ENCODE peak calls at places on chromosomes 4 and X, in nine cellular contexts. One of them, this sample, is unnamed.

GRCh38 chr4:76679691-76680090 is 218.3 kb downstream of the SOWAHB start:
- DNase-seq in T-helper 2 cell: no peak
- DNase-seq in GM03348: no peak
- DNase-seq in effector memory CD8-positive, alpha-beta T cell: no peak
- DNase-seq in NCI-H2081: no peak
- DNase-seq in stimulated activated CD4-positive, alpha-beta T cell treated with anti-CD3 and anti-CD28 coated beads, Interleukin-15, amount 100 ng/mL, for 24 hours: no peak
- DNase-seq in fibroblast of lung: no peak
- DNase-seq in CD4-positive, CD25-positive, alpha-beta regulatory T cell: no peak
- DNase-seq in ELR: no peak
- DNase-seq in this sample: no peak

GRCh38 chr4:48831532-48832015 is 686 bp downstream of the OCIAD1 start:
- DNase-seq in T-helper 2 cell: peak
- DNase-seq in GM03348: peak
- DNase-seq in effector memory CD8-positive, alpha-beta T cell: no peak
- DNase-seq in NCI-H2081: peak
- DNase-seq in stimulated activated CD4-positive, alpha-beta T cell treated with anti-CD3 and anti-CD28 coated beads, Interleukin-15, amount 100 ng/mL, for 24 hours: no peak
- DNase-seq in fibroblast of lung: no peak
- DNase-seq in CD4-positive, CD25-positive, alpha-beta regulatory T cell: no peak
- DNase-seq in ELR: peak
- DNase-seq in this sample: no peak

GRCh38 chr4:99723555-99724450 is 66.2 kb upstream of the C4orf54 start:
- DNase-seq in T-helper 2 cell: no peak
- DNase-seq in GM03348: peak
- DNase-seq in effector memory CD8-positive, alpha-beta T cell: no peak
- DNase-seq in NCI-H2081: peak
- DNase-seq in stimulated activated CD4-positive, alpha-beta T cell treated with anti-CD3 and anti-CD28 coated beads, Interleukin-15, amount 100 ng/mL, for 24 hours: peak
- DNase-seq in fibroblast of lung: peak
- DNase-seq in CD4-positive, CD25-positive, alpha-beta regulatory T cell: no peak
- DNase-seq in ELR: peak
- DNase-seq in this sample: no peak

GRCh38 chr4:115325836-115326235 is 212.4 kb upstream of the NDST4 start:
- DNase-seq in T-helper 2 cell: no peak
- DNase-seq in GM03348: no peak
- DNase-seq in effector memory CD8-positive, alpha-beta T cell: no peak
- DNase-seq in NCI-H2081: no peak
- DNase-seq in stimulated activated CD4-positive, alpha-beta T cell treated with anti-CD3 and anti-CD28 coated beads, Interleukin-15, amount 100 ng/mL, for 24 hours: no peak
- DNase-seq in fibroblast of lung: peak
- DNase-seq in CD4-positive, CD25-positive, alpha-beta regulatory T cell: no peak
- DNase-seq in ELR: no peak
- DNase-seq in this sample: no peak

GRCh38 chrX:49956313-49956712 is 33.9 kb downstream of the CLCN5 start:
- DNase-seq in T-helper 2 cell: no peak
- DNase-seq in GM03348: no peak
- DNase-seq in effector memory CD8-positive, alpha-beta T cell: no peak
- DNase-seq in NCI-H2081: no peak
- DNase-seq in stimulated activated CD4-positive, alpha-beta T cell treated with anti-CD3 and anti-CD28 coated beads, Interleukin-15, amount 100 ng/mL, for 24 hours: no peak
- DNase-seq in fibroblast of lung: no peak
- DNase-seq in CD4-positive, CD25-positive, alpha-beta regulatory T cell: no peak
- DNase-seq in ELR: no peak
- DNase-seq in this sample: no peak

GRCh38 chr4:40621592-40622512 is 7.8 kb downstream of the RBM47 start:
- DNase-seq in T-helper 2 cell: peak
- DNase-seq in GM03348: peak
- DNase-seq in effector memory CD8-positive, alpha-beta T cell: no peak
- DNase-seq in NCI-H2081: no peak
- DNase-seq in stimulated activated CD4-positive, alpha-beta T cell treated with anti-CD3 and anti-CD28 coated beads, Interleukin-15, amount 100 ng/mL, for 24 hours: peak
- DNase-seq in fibroblast of lung: peak
- DNase-seq in CD4-positive, CD25-positive, alpha-beta regulatory T cell: peak
- DNase-seq in ELR: peak
- DNase-seq in this sample: no peak

GRCh38 chr4:155953151-155954117 is at the start of gene CTSO:
- DNase-seq in T-helper 2 cell: peak
- DNase-seq in GM03348: peak
- DNase-seq in effector memory CD8-positive, alpha-beta T cell: peak
- DNase-seq in NCI-H2081: peak
- DNase-seq in stimulated activated CD4-positive, alpha-beta T cell treated with anti-CD3 and anti-CD28 coated beads, Interleukin-15, amount 100 ng/mL, for 24 hours: peak
- DNase-seq in fibroblast of lung: peak
- DNase-seq in CD4-positive, CD25-positive, alpha-beta regulatory T cell: peak
- DNase-seq in ELR: peak
- DNase-seq in this sample: peak

GRCh38 chr4:109134921-109135320 is 167.5 kb downstream of the COL25A1 start:
- DNase-seq in T-helper 2 cell: no peak
- DNase-seq in GM03348: no peak
- DNase-seq in effector memory CD8-positive, alpha-beta T cell: no peak
- DNase-seq in NCI-H2081: no peak
- DNase-seq in stimulated activated CD4-positive, alpha-beta T cell treated with anti-CD3 and anti-CD28 coated beads, Interleukin-15, amount 100 ng/mL, for 24 hours: no peak
- DNase-seq in fibroblast of lung: peak
- DNase-seq in CD4-positive, CD25-positive, alpha-beta regulatory T cell: no peak
- DNase-seq in ELR: no peak
- DNase-seq in this sample: no peak

GRCh38 chrX:130114141-130114561 is 3.9 kb upstream of the ELF4 start:
- DNase-seq in T-helper 2 cell: no peak
- DNase-seq in GM03348: no peak
- DNase-seq in effector memory CD8-positive, alpha-beta T cell: no peak
- DNase-seq in NCI-H2081: no peak
- DNase-seq in stimulated activated CD4-positive, alpha-beta T cell treated with anti-CD3 and anti-CD28 coated beads, Interleukin-15, amount 100 ng/mL, for 24 hours: no peak
- DNase-seq in fibroblast of lung: peak
- DNase-seq in CD4-positive, CD25-positive, alpha-beta regulatory T cell: no peak
- DNase-seq in ELR: peak
- DNase-seq in this sample: no peak

GRCh38 chrX:70012756-70013155 is 37.0 kb downstream of the AWAT2 start:
- DNase-seq in T-helper 2 cell: no peak
- DNase-seq in GM03348: no peak
- DNase-seq in effector memory CD8-positive, alpha-beta T cell: no peak
- DNase-seq in NCI-H2081: no peak
- DNase-seq in stimulated activated CD4-positive, alpha-beta T cell treated with anti-CD3 and anti-CD28 coated beads, Interleukin-15, amount 100 ng/mL, for 24 hours: no peak
- DNase-seq in fibroblast of lung: no peak
- DNase-seq in CD4-positive, CD25-positive, alpha-beta regulatory T cell: no peak
- DNase-seq in ELR: no peak
- DNase-seq in this sample: no peak

GRCh38 chr4:69713593-69713992 is 46.8 kb downstream of the SULT1B1 start:
- DNase-seq in T-helper 2 cell: no peak
- DNase-seq in GM03348: peak
- DNase-seq in effector memory CD8-positive, alpha-beta T cell: no peak
- DNase-seq in NCI-H2081: no peak
- DNase-seq in stimulated activated CD4-positive, alpha-beta T cell treated with anti-CD3 and anti-CD28 coated beads, Interleukin-15, amount 100 ng/mL, for 24 hours: no peak
- DNase-seq in fibroblast of lung: no peak
- DNase-seq in CD4-positive, CD25-positive, alpha-beta regulatory T cell: no peak
- DNase-seq in ELR: no peak
- DNase-seq in this sample: no peak

GRCh38 chr4:11954093-11954492 is 525.4 kb upstream of the HS3ST1 start:
- DNase-seq in T-helper 2 cell: no peak
- DNase-seq in GM03348: no peak
- DNase-seq in effector memory CD8-positive, alpha-beta T cell: no peak
- DNase-seq in NCI-H2081: peak
- DNase-seq in stimulated activated CD4-positive, alpha-beta T cell treated with anti-CD3 and anti-CD28 coated beads, Interleukin-15, amount 100 ng/mL, for 24 hours: no peak
- DNase-seq in fibroblast of lung: no peak
- DNase-seq in CD4-positive, CD25-positive, alpha-beta regulatory T cell: no peak
- DNase-seq in ELR: peak
- DNase-seq in this sample: no peak

GRCh38 chr4:7811536-7812190 is 128.0 kb downstream of the AFAP1 start:
- DNase-seq in T-helper 2 cell: no peak
- DNase-seq in GM03348: peak
- DNase-seq in effector memory CD8-positive, alpha-beta T cell: no peak
- DNase-seq in NCI-H2081: no peak
- DNase-seq in stimulated activated CD4-positive, alpha-beta T cell treated with anti-CD3 and anti-CD28 coated beads, Interleukin-15, amount 100 ng/mL, for 24 hours: no peak
- DNase-seq in fibroblast of lung: peak
- DNase-seq in CD4-positive, CD25-positive, alpha-beta regulatory T cell: no peak
- DNase-seq in ELR: no peak
- DNase-seq in this sample: no peak

GRCh38 chrX:133267621-133268020 is 49.5 kb upstream of the TFDP3 start:
- DNase-seq in T-helper 2 cell: no peak
- DNase-seq in GM03348: no peak
- DNase-seq in effector memory CD8-positive, alpha-beta T cell: no peak
- DNase-seq in NCI-H2081: no peak
- DNase-seq in stimulated activated CD4-positive, alpha-beta T cell treated with anti-CD3 and anti-CD28 coated beads, Interleukin-15, amount 100 ng/mL, for 24 hours: no peak
- DNase-seq in fibroblast of lung: no peak
- DNase-seq in CD4-positive, CD25-positive, alpha-beta regulatory T cell: no peak
- DNase-seq in ELR: no peak
- DNase-seq in this sample: no peak

GRCh38 chrX:21764043-21764442 is 6.1 kb upstream of the SMPX start:
- DNase-seq in T-helper 2 cell: no peak
- DNase-seq in GM03348: no peak
- DNase-seq in effector memory CD8-positive, alpha-beta T cell: no peak
- DNase-seq in NCI-H2081: no peak
- DNase-seq in stimulated activated CD4-positive, alpha-beta T cell treated with anti-CD3 and anti-CD28 coated beads, Interleukin-15, amount 100 ng/mL, for 24 hours: no peak
- DNase-seq in fibroblast of lung: no peak
- DNase-seq in CD4-positive, CD25-positive, alpha-beta regulatory T cell: no peak
- DNase-seq in ELR: no peak
- DNase-seq in this sample: no peak

GRCh38 chrX:38578152-38578551 is 16.8 kb downstream of the TSPAN7 start:
- DNase-seq in T-helper 2 cell: no peak
- DNase-seq in GM03348: no peak
- DNase-seq in effector memory CD8-positive, alpha-beta T cell: no peak
- DNase-seq in NCI-H2081: no peak
- DNase-seq in stimulated activated CD4-positive, alpha-beta T cell treated with anti-CD3 and anti-CD28 coated beads, Interleukin-15, amount 100 ng/mL, for 24 hours: no peak
- DNase-seq in fibroblast of lung: no peak
- DNase-seq in CD4-positive, CD25-positive, alpha-beta regulatory T cell: no peak
- DNase-seq in ELR: no peak
- DNase-seq in this sample: no peak

GRCh38 chrX:105837227-105837626 is 14.9 kb downstream of the NRK start:
- DNase-seq in T-helper 2 cell: no peak
- DNase-seq in GM03348: no peak
- DNase-seq in effector memory CD8-positive, alpha-beta T cell: no peak
- DNase-seq in NCI-H2081: no peak
- DNase-seq in stimulated activated CD4-positive, alpha-beta T cell treated with anti-CD3 and anti-CD28 coated beads, Interleukin-15, amount 100 ng/mL, for 24 hours: no peak
- DNase-seq in fibroblast of lung: peak
- DNase-seq in CD4-positive, CD25-positive, alpha-beta regulatory T cell: no peak
- DNase-seq in ELR: peak
- DNase-seq in this sample: no peak

GRCh38 chr4:92231511-92231910 is 72.3 kb upstream of the GRID2 start:
- DNase-seq in T-helper 2 cell: no peak
- DNase-seq in GM03348: no peak
- DNase-seq in effector memory CD8-positive, alpha-beta T cell: no peak
- DNase-seq in NCI-H2081: no peak
- DNase-seq in stimulated activated CD4-positive, alpha-beta T cell treated with anti-CD3 and anti-CD28 coated beads, Interleukin-15, amount 100 ng/mL, for 24 hours: no peak
- DNase-seq in fibroblast of lung: peak
- DNase-seq in CD4-positive, CD25-positive, alpha-beta regulatory T cell: no peak
- DNase-seq in ELR: no peak
- DNase-seq in this sample: no peak

GRCh38 chr4:129218355-129218754 is 122.4 kb downstream of the C4orf33 start:
- DNase-seq in T-helper 2 cell: no peak
- DNase-seq in GM03348: no peak
- DNase-seq in effector memory CD8-positive, alpha-beta T cell: no peak
- DNase-seq in NCI-H2081: peak
- DNase-seq in stimulated activated CD4-positive, alpha-beta T cell treated with anti-CD3 and anti-CD28 coated beads, Interleukin-15, amount 100 ng/mL, for 24 hours: no peak
- DNase-seq in fibroblast of lung: peak
- DNase-seq in CD4-positive, CD25-positive, alpha-beta regulatory T cell: no peak
- DNase-seq in ELR: peak
- DNase-seq in this sample: no peak

GRCh38 chr4:150119492-150119891 is 41.2 kb downstream of the DCLK2 start:
- DNase-seq in T-helper 2 cell: no peak
- DNase-seq in GM03348: peak
- DNase-seq in effector memory CD8-positive, alpha-beta T cell: no peak
- DNase-seq in NCI-H2081: no peak
- DNase-seq in stimulated activated CD4-positive, alpha-beta T cell treated with anti-CD3 and anti-CD28 coated beads, Interleukin-15, amount 100 ng/mL, for 24 hours: no peak
- DNase-seq in fibroblast of lung: peak
- DNase-seq in CD4-positive, CD25-positive, alpha-beta regulatory T cell: no peak
- DNase-seq in ELR: peak
- DNase-seq in this sample: no peak

GRCh38 chrX:44580466-44580865 is 37.8 kb upstream of the FUNDC1 start:
- DNase-seq in T-helper 2 cell: no peak
- DNase-seq in GM03348: peak
- DNase-seq in effector memory CD8-positive, alpha-beta T cell: no peak
- DNase-seq in NCI-H2081: no peak
- DNase-seq in stimulated activated CD4-positive, alpha-beta T cell treated with anti-CD3 and anti-CD28 coated beads, Interleukin-15, amount 100 ng/mL, for 24 hours: no peak
- DNase-seq in fibroblast of lung: peak
- DNase-seq in CD4-positive, CD25-positive, alpha-beta regulatory T cell: no peak
- DNase-seq in ELR: peak
- DNase-seq in this sample: no peak

GRCh38 chrX:15143050-15143824 is 126.6 kb downstream of the ASB9 start:
- DNase-seq in T-helper 2 cell: peak
- DNase-seq in GM03348: peak
- DNase-seq in effector memory CD8-positive, alpha-beta T cell: peak
- DNase-seq in NCI-H2081: peak
- DNase-seq in stimulated activated CD4-positive, alpha-beta T cell treated with anti-CD3 and anti-CD28 coated beads, Interleukin-15, amount 100 ng/mL, for 24 hours: peak
- DNase-seq in fibroblast of lung: peak
- DNase-seq in CD4-positive, CD25-positive, alpha-beta regulatory T cell: peak
- DNase-seq in ELR: peak
- DNase-seq in this sample: no peak

GRCh38 chr4:13483142-13484044 is 747 bp downstream of the RAB28 start:
- DNase-seq in T-helper 2 cell: peak
- DNase-seq in GM03348: peak
- DNase-seq in effector memory CD8-positive, alpha-beta T cell: no peak
- DNase-seq in NCI-H2081: peak
- DNase-seq in stimulated activated CD4-positive, alpha-beta T cell treated with anti-CD3 and anti-CD28 coated beads, Interleukin-15, amount 100 ng/mL, for 24 hours: peak
- DNase-seq in fibroblast of lung: peak
- DNase-seq in CD4-positive, CD25-positive, alpha-beta regulatory T cell: peak
- DNase-seq in ELR: peak
- DNase-seq in this sample: no peak